ENCODE peak calls at places on chromosomes 5 and 9, in five cellular contexts. G, T, I, V and W are unnamed samples.

GRCh38 chr9:132372177-132373095 is 17.6 kb upstream of the SETX start:
- DNase-seq in I (peak), T (no peak), V (no peak), G (no peak), W (no peak)

GRCh38 chr9:36764364-36765076 is 191.8 kb downstream of the MELK start:
- DNase-seq in V (no peak), T (no peak), G (no peak), I (no peak), W (no peak)

GRCh38 chr5:139133237-139133636 is 64.9 kb downstream of the SIL1 start:
- DNase-seq in I (no peak), G (no peak), T (no peak), V (no peak), W (no peak)

GRCh38 chr5:107231191-107231590 is 439.5 kb downstream of the EFNA5 start:
- DNase-seq in V (no peak), I (no peak), T (no peak), G (no peak), W (no peak)

GRCh38 chr9:110802416-110803035 is 133.9 kb downstream of the MUSK start:
- DNase-seq in G (peak), T (no peak), V (no peak), I (no peak), W (no peak)

GRCh38 chr5:29379619-29380018 is 1813.9 kb upstream of the CDH6 start:
- DNase-seq in T (no peak), V (no peak), I (no peak), G (no peak), W (no peak)

GRCh38 chr5:1855573-1855972 is 27.2 kb downstream of the IRX4 start:
- DNase-seq in V (no peak), I (no peak), G (no peak), T (no peak), W (no peak)

GRCh38 chr9:103804077-103804735 is 289.9 kb upstream of the SMC2 start:
- DNase-seq in G (no peak), I (no peak), T (no peak), V (no peak), W (no peak)